ENCODE peak calls at places on chromosome 7, in ten cellular contexts. K is transverse colon, B is breast epithelium, H is stomach, W is HCT116, Z is spleen, A is GM12878, J is Panc1, V is sigmoid colon, I is K562. Q is an unnamed sample.

GRCh38 chr7:149871576-149871975 is 2.2 kb upstream of the ATP6V0E2 start:
- DNase-seq in H (no peak), I (no peak), W (no peak), J (no peak), V (no peak), K (no peak), B (no peak), Z (no peak), A (no peak), Q (no peak)

GRCh38 chr7:141220263-141220662 is 146.4 kb downstream of the TMEM178B start:
- DNase-seq in B (no peak), K (no peak), H (no peak), W (peak; percentile 7), I (peak; percentile 52), V (no peak), A (no peak), J (no peak), Z (no peak), Q (no peak)

GRCh38 chr7:143487566-143487965 is 9.9 kb downstream of the TAS2R41 start:
- DNase-seq in W (no peak), V (peak; percentile 74), B (no peak), K (peak; percentile 59), I (no peak), H (no peak), Z (no peak), A (no peak), J (no peak), Q (peak; percentile 66)

GRCh38 chr7:106050002-106050742 is 61.9 kb downstream of the SYPL1 start:
- DNase-seq in I (peak; percentile 46), Z (no peak), J (no peak), H (no peak), W (no peak), B (no peak), V (peak; percentile 79), K (no peak), A (no peak), Q (no peak)

GRCh38 chr7:148242271-148242801 is 348.2 kb upstream of the C7orf33 start:
- DNase-seq in K (peak; percentile 23), H (peak; percentile 33), A (no peak), B (no peak), Z (no peak), I (peak; percentile 63), W (peak; percentile 47), J (peak; percentile 64), V (no peak), Q (no peak)

GRCh38 chr7:8035647-8036518 is 67.3 kb downstream of the GLCCI1 start:
- DNase-seq in H (no peak), V (no peak), W (peak; percentile 10), K (no peak), B (no peak), A (peak; percentile 23), J (peak; percentile 12), I (peak; percentile 24), Z (no peak), Q (no peak)

GRCh38 chr7:20301311-20301939 is 29.3 kb upstream of the ITGB8 start:
- DNase-seq in W (no peak), I (peak; percentile 34), K (no peak), Z (no peak), V (no peak), H (no peak), A (no peak), J (no peak), B (no peak), Q (no peak)

GRCh38 chr7:106062006-106062405 is 50.1 kb downstream of the SYPL1 start:
- DNase-seq in I (no peak), W (no peak), V (no peak), A (no peak), Z (peak; percentile 72), K (no peak), B (no peak), H (no peak), J (no peak), Q (peak; percentile 47)

GRCh38 chr7:128434413-128435310 is 21.0 kb upstream of the HILPDA start:
- DNase-seq in K (no peak), V (no peak), I (no peak), W (no peak), Z (no peak), H (no peak), A (no peak), B (no peak), J (no peak), Q (no peak)

GRCh38 chr7:115933463-115933862 is 97.1 kb downstream of the TFEC start:
- DNase-seq in Z (no peak), I (no peak), B (no peak), J (no peak), W (no peak), H (no peak), V (no peak), A (no peak), K (no peak), Q (no peak)

GRCh38 chr7:109967401-109967800 is 1123.5 kb upstream of the LRRN3 start:
- DNase-seq in K (no peak), J (no peak), I (no peak), Z (no peak), W (no peak), B (no peak), V (no peak), A (no peak), H (no peak), Q (no peak)

DNA sequence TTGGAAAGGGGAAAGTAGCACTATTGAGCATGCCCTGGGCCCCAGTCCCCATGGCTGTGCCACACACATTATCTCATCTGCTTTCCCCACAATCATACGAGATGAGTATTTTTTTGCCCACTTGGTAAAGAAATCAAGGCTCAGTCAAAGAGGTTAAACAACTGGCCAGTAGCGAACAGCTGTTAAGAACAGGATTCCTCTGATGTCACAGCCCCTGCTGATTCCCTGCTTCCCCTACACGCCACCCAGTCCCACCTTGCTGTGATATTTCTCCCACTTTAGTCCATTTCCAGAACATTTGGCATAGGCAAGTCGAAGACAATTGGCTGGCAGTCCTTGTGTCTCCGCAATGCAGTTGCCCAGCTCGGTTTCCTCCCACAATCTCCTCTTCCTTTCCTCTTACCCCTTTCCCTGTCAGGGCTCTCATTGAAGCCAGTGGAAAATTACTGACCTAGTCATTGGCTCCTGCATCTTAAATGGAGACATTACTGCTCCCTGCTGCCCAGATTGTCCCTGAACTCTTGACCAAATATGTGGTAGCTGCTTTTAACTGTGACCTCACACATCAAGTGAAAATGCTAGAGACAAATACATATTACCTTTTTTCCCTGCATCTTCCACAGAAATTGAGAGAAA is 56.5 kb upstream of the EEPD1 start:
- DNase-seq in H (no peak), Z (no peak), J (no peak), A (no peak), W (no peak), I (no peak), B (no peak), V (no peak), K (no peak), Q (no peak)
- TF ChIP-seq CTCF in H (no peak), Z (no peak), J (peak; percentile 3), A (no peak), W (no peak), I (no peak), B (no peak), V (no peak), K (no peak), Q (no peak)

GRCh38 chr7:51700593-51701215 is 384.1 kb upstream of the COBL start:
- DNase-seq in J (no peak), B (no peak), I (no peak), W (no peak), K (no peak), V (no peak), A (no peak), Z (no peak), H (no peak), Q (no peak)
- H3K36me3 ChIP-seq in J (no peaks in the 10 kb centered on the region), B (no peaks in the 10 kb centered on the region), I (no peaks in the 10 kb centered on the region), W (no peaks in the 10 kb centered on the region), K (no peaks in the 10 kb centered on the region), V (no peaks in the 10 kb centered on the region), A (no peaks in the 10 kb centered on the region), Z (no peaks in the 10 kb centered on the region), H (no peaks in the 10 kb centered on the region), Q (no peaks in the 10 kb centered on the region)

DNA sequence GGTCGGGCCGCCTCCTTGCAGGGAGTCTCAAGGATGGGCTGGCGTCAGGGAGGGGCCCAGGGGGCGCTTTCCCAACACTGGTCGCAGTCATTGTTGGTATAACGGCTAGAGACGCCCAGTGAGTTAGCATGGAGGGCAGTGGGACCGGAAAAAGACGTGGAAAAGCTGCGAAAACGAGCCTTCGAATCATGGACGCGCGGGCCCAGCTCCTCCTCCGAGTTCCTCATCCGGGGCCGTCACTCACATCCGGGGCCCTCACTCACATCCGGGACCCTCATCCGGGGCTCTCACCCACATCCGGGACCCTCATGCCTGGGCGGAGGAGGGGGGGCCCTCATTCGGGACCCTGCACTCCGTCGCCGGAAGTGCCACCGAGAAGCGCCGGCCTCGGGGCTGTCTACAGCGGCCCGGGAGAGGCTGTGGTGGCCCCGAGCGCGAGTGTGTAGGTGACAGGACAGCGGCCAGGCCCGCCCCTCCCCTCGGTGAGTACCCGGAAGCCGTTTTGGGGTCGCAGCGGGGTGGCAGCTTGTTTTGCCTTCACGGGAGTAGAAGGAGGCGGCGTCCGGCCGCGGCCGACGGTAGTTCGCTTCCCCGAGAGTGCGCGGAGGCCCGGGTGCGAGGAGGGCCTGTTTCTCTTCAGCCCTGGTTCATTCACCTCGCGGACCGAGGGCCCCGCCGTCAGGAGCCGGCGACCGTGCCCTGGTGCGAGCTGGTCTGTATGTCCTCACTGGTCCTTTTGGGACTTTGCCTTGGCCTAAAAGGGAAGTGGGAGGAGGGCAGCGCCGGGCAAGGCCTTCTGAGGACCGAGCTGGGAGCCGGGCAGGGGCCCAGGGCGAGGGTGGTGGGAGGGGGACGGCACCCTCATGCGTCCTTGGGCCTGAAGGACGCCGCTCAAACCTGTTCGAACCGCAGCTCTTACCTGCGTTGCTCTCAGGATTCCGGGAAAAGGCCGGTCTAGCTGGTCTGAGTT is at the start of gene ZNF655:
- DNase-seq in K (peak; percentile 94), B (peak; percentile 91), Z (peak; percentile 97), I (peak; percentile 97), W (peak; percentile 82), J (no peak), A (peak; percentile 53), H (peak; percentile 93), V (peak; percentile 97), Q (peak; percentile 89)
- TF ChIP-seq POLR2AphosphoS5 in K (peak; percentile 81), B (peak; percentile 19), Z (peak; percentile 85), I (peak; percentile 90), W (peak; percentile 88), J (peak; percentile 82), A (peak; percentile 95), H (peak; percentile 83), V (peak; percentile 88), Q (peak; percentile 73)

DNA sequence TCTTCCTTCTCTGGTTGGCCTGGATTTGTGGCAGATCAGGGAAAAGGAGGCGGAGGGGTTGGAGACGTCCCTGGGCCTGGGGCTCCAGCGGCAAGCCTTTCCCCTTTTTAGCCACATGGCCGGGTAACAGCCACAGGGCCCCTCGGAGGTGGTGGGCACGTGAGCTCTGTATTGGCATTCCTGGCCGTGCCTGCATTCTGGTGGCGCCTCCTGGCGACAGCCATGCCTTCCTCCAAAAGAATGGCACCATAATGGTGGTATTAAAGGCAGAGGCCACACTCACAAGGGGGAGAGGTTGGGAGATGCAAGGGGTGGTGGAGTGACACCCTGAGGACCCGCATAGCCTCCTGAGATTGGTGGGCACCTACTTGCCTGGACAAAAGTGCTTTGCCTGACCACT is 3.0 kb upstream of the AQP1 start:
- DNase-seq in I (no peak), Z (no peak), B (no peak), W (no peak), V (no peak), J (no peak), H (no peak), K (no peak), A (no peak), Q (no peak)
- TF ChIP-seq CTCF in I (peak; percentile 25), Z (no peak), B (no peak), W (no peak), V (no peak), J (no peak), H (no peak), K (no peak), A (no peak), Q (no peak)

Q was measured in upper lobe of left lung.